ENCODE peak calls at places on chromosomes 1 and 21, in ten cellular contexts. P is epithelial cell of proximal tubule, A is HCT116, L is cardiac fibroblast, Q is fibroblast of lung, G is brain microvascular endothelial cell, M is psoas muscle, D is epithelial cell of esophagus, K is adrenal gland, B is IMR-90. H is an unnamed sample.

GRCh38 chr1:225460737-225461532 is 33.1 kb upstream of the LBR start:
- DNase-seq in P (no peak), A (no peak), L (no peak), Q (peak), G (no peak), M (no peak), D (peak), K (peak), B (no peak), H (no peak)

GRCh38 chr1:168179411-168180147 is 817 bp downstream of the TIPRL start:
- DNase-seq in P (no peak), A (no peak), L (peak), Q (peak), G (peak), M (no peak), D (peak), K (no peak), B (peak), H (no peak)

GRCh38 chr1:17624540-17625256 is 85.2 kb downstream of the ARHGEF10L start:
- DNase-seq in P (peak), A (peak), L (peak), Q (peak), G (peak), M (peak), D (peak), K (peak), B (peak), H (peak)

GRCh38 chr1:18830596-18830995 is 28.9 kb downstream of the TAS1R2 start:
- DNase-seq in P (no peak), A (no peak), L (no peak), Q (no peak), G (no peak), M (no peak), D (no peak), K (no peak), B (no peak), H (no peak)

GRCh38 chr1:210250665-210250997 is 18.0 kb downstream of the SERTAD4 start:
- DNase-seq in P (no peak), A (no peak), L (peak), Q (peak), G (no peak), M (no peak), D (no peak), K (no peak), B (no peak), H (no peak)

GRCh38 chr1:36136535-36136934 is 11.5 kb upstream of the COL8A2 start:
- DNase-seq in P (no peak), A (no peak), L (peak), Q (peak), G (peak), M (peak), D (peak), K (peak), B (peak), H (peak)

GRCh38 chr1:226001852-226002666 is 2.9 kb upstream of the SDE2 start:
- DNase-seq in P (no peak), A (no peak), L (peak), Q (peak), G (peak), M (peak), D (no peak), K (peak), B (no peak), H (no peak)

GRCh38 chr1:183920651-183921050 is 115.7 kb downstream of the RGL1 start:
- DNase-seq in P (no peak), A (no peak), L (no peak), Q (no peak), G (no peak), M (no peak), D (no peak), K (no peak), B (no peak), H (no peak)

GRCh38 chr1:8966606-8967005 is 20.9 kb downstream of the CA6 start:
- DNase-seq in P (no peak), A (no peak), L (no peak), Q (no peak), G (no peak), M (no peak), D (no peak), K (no peak), B (no peak), H (no peak)

DNA sequence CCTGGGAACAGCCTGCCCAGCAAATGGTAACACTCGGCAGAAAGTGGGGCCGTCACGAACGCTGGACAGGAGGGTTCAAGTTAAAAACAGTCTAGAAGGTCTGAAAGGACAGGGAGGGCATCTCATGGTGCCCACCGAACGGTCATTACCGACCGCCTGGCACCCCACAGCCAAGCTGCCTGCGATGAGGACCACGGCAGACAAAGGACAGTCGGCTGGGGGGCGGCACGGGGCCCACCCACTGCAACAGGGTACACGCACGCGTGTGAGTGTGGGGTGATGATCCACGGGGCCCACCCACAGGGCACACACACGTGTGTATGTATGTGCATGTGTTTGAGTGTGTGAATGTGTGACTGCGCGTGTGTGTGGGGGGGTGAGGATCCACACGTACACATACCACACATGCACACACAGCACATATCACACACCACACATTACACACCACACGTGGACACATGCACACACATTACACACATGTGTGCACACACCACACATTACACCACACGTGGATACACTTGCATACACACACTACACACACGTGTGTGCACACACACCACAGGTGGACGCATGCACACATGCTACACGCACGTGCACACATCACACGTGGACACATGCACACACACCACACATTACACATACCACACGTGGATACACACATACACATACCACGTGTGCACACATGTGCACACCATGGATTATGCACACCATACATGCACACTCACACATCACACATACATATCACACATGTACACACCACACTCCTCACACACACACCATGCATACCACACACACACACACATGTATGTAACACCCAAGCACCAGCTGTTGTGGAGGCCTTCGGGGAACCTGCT is 63.2 kb downstream of the SLC19A1 start:
- DNase-seq in P (no peak), A (no peak), L (no peak), Q (no peak), G (no peak), M (no peak), D (no peak), K (no peak), B (no peak), H (no peak)
- H3K4me3 ChIP-seq in P (no peak), A (no peak), L (no peak), Q (no peak), G (no peak), M (no peak), D (no peak), K (no peak), B (no peak), H (no peak)

DNA sequence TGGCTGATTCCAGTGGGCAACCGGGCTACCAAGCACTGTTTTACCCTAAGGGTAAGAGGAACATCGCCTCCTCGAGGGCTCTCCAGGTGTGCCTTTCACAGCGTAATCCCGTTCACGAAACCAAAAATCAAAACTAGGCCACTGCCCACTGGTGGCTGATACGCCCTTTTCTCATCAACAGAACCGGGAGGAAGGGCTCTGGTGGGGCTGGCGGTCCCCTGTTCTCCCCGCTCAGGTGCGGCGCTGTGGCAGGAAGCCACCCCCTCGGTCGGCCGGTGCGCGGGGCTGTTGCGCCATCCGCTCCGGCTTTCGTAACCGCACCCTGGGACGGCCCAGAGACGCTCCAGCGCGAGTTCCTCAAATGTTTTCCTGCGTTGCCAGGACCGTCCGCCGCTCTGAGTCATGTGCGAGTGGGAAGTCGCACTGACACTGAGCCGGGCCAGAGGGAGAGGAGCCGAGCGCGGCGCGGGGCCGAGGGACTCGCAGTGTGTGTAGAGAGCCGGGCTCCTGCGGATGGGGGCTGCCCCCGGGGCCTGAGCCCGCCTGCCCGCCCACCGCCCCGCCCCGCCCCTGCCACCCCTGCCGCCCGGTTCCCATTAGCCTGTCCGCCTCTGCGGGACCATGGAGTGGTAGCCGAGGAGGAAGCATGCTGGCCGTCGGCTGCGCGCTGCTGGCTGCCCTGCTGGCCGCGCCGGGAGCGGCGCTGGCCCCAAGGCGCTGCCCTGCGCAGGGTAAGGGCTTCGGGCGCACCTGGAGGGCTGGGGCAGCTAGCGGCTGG is at the start of gene IL6R:
- DNase-seq in P (no peak), A (peak), L (peak), Q (peak), G (peak), M (peak), D (peak), K (peak), B (peak), H (peak)
- TF ChIP-seq CTCF in P (peak), A (peak), L (peak), Q (peak), G (peak), M (peak), D (peak), K (peak), B (peak), H (peak)

GRCh38 chr1:154866995-154867795 is 2.9 kb downstream of the KCNN3 start:
- DNase-seq in P (peak), A (no peak), L (peak), Q (peak), G (peak), M (peak), D (peak), K (no peak), B (peak), H (peak)
- H3K4me3 ChIP-seq in P (no peak), A (no peak), L (no peak), Q (no peak), G (no peak), M (peak), D (no peak), K (no peak), B (no peak), H (no peak)

GRCh38 chr1:84605157-84605556 is 30.9 kb upstream of the CTBS start:
- DNase-seq in P (no peak), A (no peak), L (no peak), Q (no peak), G (no peak), M (no peak), D (no peak), K (no peak), B (no peak), H (no peak)

GRCh38 chr1:84603223-84603622 is 29.0 kb upstream of the CTBS start:
- DNase-seq in P (no peak), A (no peak), L (peak), Q (peak), G (peak), M (no peak), D (no peak), K (no peak), B (peak), H (no peak)

GRCh38 chr1:84600796-84601195 is 26.6 kb upstream of the CTBS start:
- DNase-seq in P (no peak), A (no peak), L (no peak), Q (peak), G (no peak), M (no peak), D (no peak), K (no peak), B (no peak), H (no peak)

GRCh38 chr1:84606977-84607376 is 32.7 kb upstream of the CTBS start:
- DNase-seq in P (no peak), A (no peak), L (no peak), Q (no peak), G (no peak), M (no peak), D (no peak), K (no peak), B (no peak), H (no peak)

DNA sequence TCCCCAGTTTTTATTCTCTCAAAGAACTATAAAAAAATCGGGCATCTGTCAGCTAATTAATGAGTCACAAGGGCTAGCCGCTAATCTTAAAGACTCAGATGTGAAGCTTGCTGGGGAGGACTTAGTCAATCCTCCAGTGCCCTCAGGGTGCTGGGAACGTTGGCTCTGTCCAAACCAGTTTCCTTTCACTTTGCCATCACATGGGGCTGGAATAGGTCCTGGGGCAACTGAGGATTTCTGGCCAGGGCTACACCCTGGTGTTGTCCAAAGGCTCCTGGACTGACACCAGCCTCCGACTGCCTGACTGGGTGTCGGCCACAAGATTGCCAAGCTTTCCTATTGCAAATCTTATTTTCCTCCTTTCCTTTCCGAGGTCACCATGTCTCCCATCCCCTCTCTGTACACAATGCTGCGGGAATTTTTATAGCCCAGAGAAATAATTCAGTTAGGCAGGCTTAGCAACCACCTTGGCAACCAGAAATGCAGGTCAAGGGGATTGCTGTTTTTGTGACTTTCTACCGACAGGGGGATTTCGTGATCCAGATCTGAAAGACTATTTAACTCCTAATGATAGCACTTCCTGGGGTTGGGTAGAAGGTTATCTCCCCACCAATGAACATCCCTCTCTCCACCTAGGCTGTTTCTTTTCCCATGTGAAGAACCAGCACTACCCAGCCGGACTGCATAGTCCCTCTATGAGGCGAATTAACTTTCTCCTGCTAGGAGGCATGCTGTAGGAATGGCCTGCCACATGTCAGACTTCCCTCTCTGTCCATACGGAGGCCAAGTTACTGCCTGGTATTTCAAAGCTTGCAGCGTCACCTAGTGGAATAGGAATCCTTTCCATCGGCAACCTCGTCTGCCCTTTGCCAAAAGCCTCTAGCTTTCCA is 29.9 kb upstream of the CTBS start:
- DNase-seq in P (no peak), A (peak), L (peak), Q (peak), G (peak), M (no peak), D (peak), K (peak), B (peak), H (no peak)
- TF ChIP-seq CTCF in P (no peak), A (peak), L (peak), Q (peak), G (peak), M (peak), D (no peak), K (peak), B (peak), H (no peak)

DNA sequence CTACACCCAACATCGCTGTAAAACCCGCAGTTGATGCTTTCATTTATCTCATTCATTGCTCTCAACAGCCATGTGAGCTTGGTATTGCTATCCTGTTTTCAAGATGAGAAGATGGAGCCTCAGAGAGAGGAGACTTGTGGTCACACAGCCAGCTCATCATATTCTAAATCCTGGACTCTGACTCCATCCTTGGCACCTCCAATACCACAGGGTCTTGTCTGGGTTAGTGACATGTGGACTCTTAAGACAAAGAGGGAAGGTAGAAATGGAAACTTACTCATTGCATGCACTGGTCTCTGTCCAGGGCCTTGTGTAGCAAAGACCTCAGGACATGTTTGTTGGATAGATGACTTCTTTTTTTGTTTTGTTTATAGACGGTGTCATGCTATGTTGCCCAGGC is 7.0 kb upstream of the RNF19B start:
- DNase-seq in P (no peak), A (no peak), L (no peak), Q (no peak), G (no peak), M (no peak), D (no peak), K (no peak), B (no peak), H (no peak)
- H3K4me3 ChIP-seq in P (no peak), A (no peak), L (no peak), Q (no peak), G (no peak), M (no peak), D (no peak), K (no peak), B (no peak), H (no peak)

DNA sequence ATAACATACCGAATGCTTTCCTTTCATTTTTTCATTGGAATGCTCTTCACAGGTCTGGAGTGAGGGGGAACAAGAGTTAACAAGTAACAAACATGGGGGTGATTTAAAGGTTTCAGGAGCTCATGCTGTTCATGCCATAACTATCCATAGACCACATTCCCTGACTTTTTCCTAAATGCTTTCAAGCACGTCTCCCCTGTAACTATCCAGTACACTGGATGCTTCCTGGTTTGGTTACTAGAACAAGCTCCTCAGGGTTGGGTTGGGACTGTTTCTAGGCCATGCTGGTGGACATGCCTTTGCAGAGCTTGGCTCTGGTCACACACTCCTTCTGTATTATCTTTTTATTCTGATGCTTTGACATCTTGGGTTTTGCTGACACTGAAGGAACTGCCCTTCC is 38.6 kb downstream of the KCNK1 start:
- DNase-seq in P (no peak), A (no peak), L (no peak), Q (no peak), G (no peak), M (no peak), D (no peak), K (no peak), B (no peak), H (no peak)
- TF ChIP-seq CTCF in P (no peak), A (no peak), L (no peak), Q (no peak), G (no peak), M (no peak), D (no peak), K (no peak), B (no peak), H (no peak)

GRCh38 chr21:41362605-41363369 is 960 bp downstream of the MX2 start:
- DNase-seq in P (no peak), A (no peak), L (no peak), Q (no peak), G (no peak), M (no peak), D (no peak), K (no peak), B (no peak), H (no peak)
- H3K4me3 ChIP-seq in P (no peak), A (no peak), L (no peak), Q (no peak), G (no peak), M (peak), D (no peak), K (peak), B (no peak), H (no peak)